ENCODE peak calls at places on chromosomes 1 and 21, in ten cellular contexts. O is HFFc6; N is left colon; B is left lung; G is stimulated activated naive B cell treated with anti-CD40 and anti-IgM and Interleukin-4, amounts not matched to agents 10 μg/mL and 1 μg/mL and 100 μg/mL, for 72 hours; L is choroid plexus epithelial cell; I is fibroblast of pulmonary artery; P is NCI-H1417; C is DMS 273 treated with DMSO at 0.1 percent for 48 hours; X is HAP-1. E is an unnamed sample.

GRCh38 chr1:248851390-248851789 is 7.5 kb downstream of the ZNF692 start:
- DNase-seq in B (no peak), N (no peak), C (no peak), P (no peak), L (no peak), X (no peak), I (no peak), G (no peak), O (no peak), E (no peak)

GRCh38 chr1:178379807-178380206 is 117.0 kb downstream of the CLEC20A start:
- DNase-seq in O (no peak), G (no peak), I (no peak), C (no peak), X (no peak), N (no peak), L (no peak), B (no peak), P (no peak), E (no peak)

GRCh38 chr1:162612606-162613400 is 19.5 kb upstream of the DDR2 start:
- DNase-seq in B (no peak), G (no peak), N (no peak), I (peak), P (no peak), L (peak), C (peak), X (no peak), O (peak), E (no peak)

GRCh38 chr1:6274622-6275139 is 13.8 kb upstream of the GPR153 start:
- DNase-seq in N (no peak), I (no peak), B (no peak), C (no peak), X (no peak), G (no peak), O (no peak), P (no peak), L (no peak), E (no peak)

GRCh38 chr1:246576709-246577032 is 10.4 kb downstream of the CNST start:
- DNase-seq in G (no peak), P (no peak), X (no peak), L (no peak), I (no peak), N (no peak), C (no peak), O (no peak), B (no peak), E (no peak)

GRCh38 chr1:36224537-36225297 is 474 bp downstream of the THRAP3 start:
- DNase-seq in G (no peak), L (peak), X (peak), P (peak), I (peak), B (peak), N (peak), O (peak), C (peak), E (peak)

GRCh38 chr1:32063261-32063681 is 9.5 kb upstream of the TMEM39B start:
- DNase-seq in G (no peak), L (peak), X (peak), O (peak), P (no peak), B (no peak), C (peak), N (no peak), I (peak), E (peak)

GRCh38 chr1:160837558-160838205 is 25.0 kb downstream of the CD244 start:
- DNase-seq in G (peak), L (no peak), N (peak), C (no peak), B (peak), P (no peak), X (no peak), O (peak), I (peak), E (peak)

GRCh38 chr1:168763031-168763430 is 34.0 kb upstream of the DPT start:
- DNase-seq in G (no peak), L (no peak), C (no peak), X (no peak), N (no peak), P (no peak), B (no peak), O (no peak), I (no peak), E (no peak)

GRCh38 chr21:44088401-44088780 is 18.8 kb upstream of the PWP2 start:
- DNase-seq in X (no peak), I (no peak), B (no peak), G (no peak), L (no peak), O (no peak), P (no peak), C (no peak), N (peak), E (no peak)

GRCh38 chr1:67735220-67735619 is 50.2 kb downstream of the GADD45A start:
- DNase-seq in N (no peak), B (no peak), X (no peak), I (peak), C (no peak), P (no peak), G (no peak), O (no peak), L (peak), E (no peak)

GRCh38 chr1:31182352-31182751 is 57.3 kb downstream of the NKAIN1 start:
- DNase-seq in B (peak), O (peak), I (peak), G (peak), C (peak), L (peak), X (peak), N (peak), P (peak), E (peak)

GRCh38 chr1:154176341-154176740 is 15.6 kb downstream of the TPM3 start:
- DNase-seq in N (no peak), G (no peak), C (no peak), P (no peak), X (no peak), B (no peak), I (peak), O (peak), L (peak), E (no peak)

GRCh38 chr1:157971723-157972122 is 21.7 kb upstream of the KIRREL1 start:
- DNase-seq in I (no peak), C (no peak), O (no peak), B (no peak), L (no peak), X (no peak), N (no peak), P (no peak), G (no peak), E (no peak)

GRCh38 chr1:46413596-46413985 is 19.5 kb downstream of the FAAH start:
- DNase-seq in X (no peak), P (no peak), G (no peak), I (no peak), O (peak), N (no peak), B (no peak), L (peak), C (no peak), E (peak)

GRCh38 chr1:8035289-8035688 is 9.2 kb upstream of the ERRFI1 start:
- DNase-seq in B (no peak), X (no peak), C (no peak), G (no peak), O (no peak), L (no peak), N (no peak), I (no peak), P (no peak), E (no peak)

GRCh38 chr1:179295356-179295755 is 1.8 kb downstream of the SOAT1 start:
- DNase-seq in G (no peak), O (no peak), B (no peak), X (no peak), C (no peak), N (no peak), L (no peak), P (no peak), I (no peak), E (no peak)

GRCh38 chr1:207619833-207620572 is 24.9 kb upstream of the CR1L start:
- DNase-seq in X (peak), P (peak), C (peak), G (peak), L (peak), O (peak), I (peak), N (no peak), B (no peak), E (peak)

GRCh38 chr1:77632216-77632615 is 50.2 kb downstream of the ZZZ3 start:
- DNase-seq in O (no peak), C (no peak), B (no peak), L (no peak), P (no peak), I (no peak), X (no peak), N (no peak), G (no peak), E (no peak)

GRCh38 chr1:247077768-247078314 is 770 bp downstream of the ZNF670 start:
- DNase-seq in C (no peak), O (no peak), P (no peak), G (no peak), I (peak), L (peak), N (no peak), B (no peak), X (peak), E (peak)

GRCh38 chr1:58447891-58448290 is 98.6 kb downstream of the OMA1 start:
- DNase-seq in O (peak), G (no peak), P (no peak), L (peak), X (no peak), N (no peak), I (no peak), C (no peak), B (no peak), E (no peak)

GRCh38 chr1:84291882-84292655 is 9.4 kb upstream of the SAMD13 start:
- DNase-seq in B (no peak), I (no peak), N (no peak), O (no peak), C (no peak), L (no peak), X (no peak), G (no peak), P (no peak), E (no peak)

GRCh38 chr1:33088119-33088906 is 7.4 kb downstream of the AZIN2 start:
- DNase-seq in B (no peak), X (no peak), I (no peak), C (no peak), L (peak), P (no peak), G (no peak), O (no peak), N (no peak), E (no peak)

GRCh38 chr1:236908669-236909068 is 95.6 kb downstream of the MT1HL1 start:
- DNase-seq in N (no peak), O (no peak), P (no peak), C (no peak), G (no peak), B (no peak), I (no peak), L (no peak), X (no peak), E (no peak)